ENCODE peak calls at places on chromosomes 16 and 17, in six cellular contexts. N, B, T, J, Z and M are unnamed samples. For H3K9me2, the result is how much of the 10 kb centered on the place peaks cover.

GRCh38 chr17:19398301-19399181 is 11.6 kb upstream of the MFAP4 start:
- DNase-seq in T (no peak), B (peak), N (peak), Z (no peak), J (peak), M (no peak)

GRCh38 chr17:7634384-7634783 is 4.4 kb downstream of the SHBG start:
- DNase-seq in B (peak), T (peak), Z (peak), N (peak), J (no peak), M (no peak)

GRCh38 chr17:75008373-75008772 is 4.1 kb upstream of the MRPL58 start:
- DNase-seq in N (no peak), T (no peak), Z (no peak), B (no peak), J (no peak), M (peak)

GRCh38 chr16:85350973-85351372 is 238.7 kb upstream of the CIBAR2 start:
- DNase-seq in J (peak), Z (no peak), N (peak), T (no peak), B (peak), M (no peak)

GRCh38 chr16:17836868-17837602 is 366.3 kb upstream of the XYLT1 start:
- DNase-seq in J (peak), T (peak), B (peak), N (peak), Z (no peak), M (no peak)

GRCh38 chr16:12639044-12639443 is 164.6 kb downstream of the CPPED1 start:
- DNase-seq in N (no peak), J (peak), Z (peak), B (no peak), T (no peak), M (no peak)

GRCh38 chr17:1032391-1032790 is 35.5 kb downstream of the TIMM22 start:
- DNase-seq in T (no peak), B (no peak), J (no peak), Z (no peak), N (no peak), M (no peak)

GRCh38 chr17:40605301-40605700 is 40.0 kb upstream of the CCR7 start:
- DNase-seq in Z (no peak), B (no peak), J (no peak), N (no peak), T (no peak), M (no peak)

GRCh38 chr16:476039-476438 is 50.6 kb downstream of the RAB11FIP3 start:
- DNase-seq in B (no peak), Z (no peak), N (no peak), T (no peak), J (no peak), M (no peak)

GRCh38 chr16:73956592-73957495 is 339.8 kb upstream of the PSMD7 start:
- DNase-seq in N (peak), B (peak), T (peak), J (no peak), Z (peak), M (peak)

GRCh38 chr17:3761061-3761917 is 37.6 kb downstream of the HASPIN start:
- DNase-seq in N (no peak), B (no peak), T (no peak), J (no peak), Z (no peak), M (no peak)

GRCh38 chr16:30518552-30518951 is 7.8 kb downstream of the ZNF768 start:
- DNase-seq in Z (no peak), J (no peak), B (no peak), N (no peak), T (no peak), M (no peak)

GRCh38 chr17:70298929-70299529 is 129.7 kb downstream of the KCNJ2 start:
- DNase-seq in Z (no peak), N (no peak), B (no peak), T (no peak), J (no peak), M (no peak)

GRCh38 chr16:15521758-15522509 is 87.5 kb downstream of the BMERB1 start:
- DNase-seq in T (no peak), J (no peak), N (no peak), B (no peak), Z (no peak), M (no peak)

GRCh38 chr17:64661731-64661980 is 451 bp downstream of the SMURF2 start:
- DNase-seq in T (no peak), Z (no peak), B (no peak), N (no peak), J (no peak), M (no peak)

GRCh38 chr16:513950-514349 is 13.6 kb upstream of the CAPN15 start:
- DNase-seq in N (no peak), Z (no peak), J (no peak), B (no peak), T (no peak), M (no peak)

GRCh38 chr17:81681672-81682071 is 1.9 kb downstream of the ARL16 start:
- DNase-seq in B (no peak), T (no peak), Z (no peak), N (no peak), J (no peak), M (no peak)

GRCh38 chr17:28961391-28961790 is 10.1 kb upstream of the PHF12 start:
- DNase-seq in J (no peak), T (no peak), B (no peak), Z (no peak), N (no peak), M (no peak)

GRCh38 chr17:75998327-75998795 is 2.3 kb upstream of the CDK3 start:
- DNase-seq in Z (no peak), B (no peak), N (peak), J (peak), T (no peak), M (no peak)

GRCh38 chr17:81067331-81067730 is 32.4 kb downstream of the BAIAP2 start:
- DNase-seq in J (no peak), Z (no peak), B (no peak), N (no peak), T (no peak), M (no peak)

GRCh38 chr16:70508752-70509151 is 14.6 kb downstream of the COG4 start:
- DNase-seq in N (peak), Z (peak), B (no peak), T (no peak), J (no peak), M (peak)

GRCh38 chr16:48203974-48204824 is 39.9 kb upstream of the LONP2 start:
- DNase-seq in Z (no peak), T (no peak), J (no peak), N (no peak), B (peak), M (no peak)

GRCh38 chr16:75252946-75253911 is 1.8 kb upstream of the BCAR1 start:
- DNase-seq in T (peak), J (no peak), N (no peak), Z (no peak), B (peak), M (no peak)

GRCh38 chr16:84184775-84185174 is 2.1 kb downstream of the TAF1C start:
- DNase-seq in T (no peak), B (no peak), Z (no peak), N (no peak), J (no peak), M (no peak)

GRCh38 chr17:78406396-78406795 is 27.9 kb downstream of the PGS1 start:
- DNase-seq in N (no peak), B (no peak), J (no peak), Z (no peak), T (no peak), M (no peak)

GRCh38 chr17:81593105-81593871 is 41.1 kb upstream of the FAAP100 start:
- DNase-seq in Z (no peak), N (no peak), B (no peak), T (no peak), J (no peak), M (no peak)

GRCh38 chr16:69618307-69618706 is 52.5 kb downstream of the NFAT5 start:
- DNase-seq in T (no peak), J (no peak), N (no peak), Z (no peak), B (no peak), M (no peak)

DNA sequence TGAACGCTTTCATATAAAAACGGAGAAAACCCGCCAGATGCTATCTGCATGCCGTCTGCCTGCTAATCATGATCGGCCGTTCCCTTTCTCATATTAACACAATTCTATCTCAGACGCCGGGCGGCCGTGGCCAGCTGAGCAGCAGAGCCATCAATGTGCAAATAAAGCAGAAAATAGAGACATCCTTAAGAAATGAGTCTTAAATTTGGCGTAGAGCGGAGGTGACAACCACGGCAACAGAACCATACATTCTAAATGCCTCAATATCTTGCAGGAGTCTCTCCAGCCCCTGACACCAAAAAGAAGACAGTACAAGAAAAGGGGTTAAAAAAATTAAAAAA is 2.7 kb upstream of the IRX5 start:
- DNase-seq in B (peak), N (no peak), Z (peak), T (peak), J (peak), M (peak)
- H3K4me3 ChIP-seq in B (peak), N (no peak), Z (peak), T (peak), J (peak), M (peak)

GRCh38 chr17:42798383-42799380 is at the start of the genes CNTD1 and COA3:
- DNase-seq in J (peak), N (peak), B (peak), Z (peak), T (peak), M (peak)

GRCh38 chr17:42806249-42806648 is 7.6 kb downstream of the CNTD1 start:
- DNase-seq in N (no peak), Z (no peak), T (no peak), B (peak), J (no peak), M (no peak)

GRCh38 chr17:42804918-42805367 is 6.3 kb downstream of the CNTD1 start:
- DNase-seq in N (peak), J (peak), T (no peak), Z (no peak), B (no peak), M (no peak)

GRCh38 chr17:42798011-42798382 is 507 bp downstream of the COA3 start:
- DNase-seq in B (no peak), J (no peak), T (no peak), N (no peak), Z (no peak), M (no peak)

GRCh38 chr17:42803074-42803883 is 4.6 kb downstream of the CNTD1 start:
- DNase-seq in N (peak), B (no peak), Z (no peak), J (no peak), T (no peak), M (no peak)
- H3K4me2 ChIP-seq in N (peak), B (peak), Z (no peak), J (no peak), T (no peak), M (no peak)

DNA sequence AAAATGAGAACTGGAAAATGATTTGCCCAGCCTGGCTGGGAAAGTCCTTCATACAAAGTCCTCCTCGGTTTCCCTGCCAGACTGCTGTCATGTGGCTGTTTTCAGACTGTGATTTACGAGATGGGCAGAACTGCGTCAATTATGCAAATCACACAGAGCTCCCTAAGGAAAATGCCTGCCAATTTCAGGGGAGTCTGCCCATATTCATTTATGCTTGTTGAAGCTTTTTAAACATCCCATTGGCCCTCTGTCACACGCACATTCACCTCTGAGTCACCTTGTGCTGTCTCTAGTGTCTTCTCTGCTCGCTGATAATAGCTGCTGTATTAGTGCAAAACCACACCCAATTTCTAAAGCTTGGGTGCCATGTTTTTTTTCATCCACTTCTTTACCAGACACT is 81.7 kb upstream of the FAM20A start:
- DNase-seq in N (no peak), T (no peak), Z (no peak), B (no peak), J (no peak), M (no peak)
- H3K9me2 ChIP-seq in N (under half), T (under half), Z (under half), B (under half), J (under half), M (under half)

DNA sequence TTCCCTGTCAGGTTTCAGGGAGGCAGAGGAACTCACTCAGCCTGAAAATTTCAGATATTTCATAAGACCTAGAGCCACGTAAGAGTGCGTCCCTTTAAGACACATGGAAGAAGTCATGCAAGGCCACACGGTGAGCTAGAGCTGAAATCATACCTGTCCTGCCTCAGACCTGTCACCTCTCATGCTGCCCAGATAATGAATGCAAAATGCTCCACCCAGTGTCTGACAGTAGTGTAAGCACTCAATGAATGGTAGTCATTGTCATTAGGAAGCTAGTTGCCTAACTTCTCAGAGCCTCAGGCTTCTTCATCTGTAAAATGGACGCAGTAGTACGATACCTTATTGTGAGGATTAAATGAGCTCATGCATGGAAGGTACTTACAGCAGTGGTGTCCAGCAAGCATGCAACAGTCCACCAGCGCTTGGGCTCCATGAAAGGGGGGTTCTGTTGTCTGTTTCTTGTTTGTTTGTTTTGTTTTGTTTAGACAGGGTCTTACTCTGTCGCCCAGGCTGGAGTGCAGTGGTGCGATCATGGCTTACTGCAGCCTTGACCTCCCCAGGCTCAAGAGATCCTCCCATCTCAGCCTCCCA is 60.7 kb downstream of the WSB1 start:
- DNase-seq in N (peak), B (peak), T (no peak), Z (peak), J (peak), M (peak)
- H3K4me3 ChIP-seq in N (peak), B (no peak), T (peak), Z (peak), J (peak), M (peak)